ENCODE peak calls at places on chromosomes 5 and 9, in four cellular contexts. L is foreskin fibroblast, F is ACHN, J is RCC 7860. S is an unnamed sample.

GRCh38 chr9:137720571-137721110 is 101.8 kb downstream of the EHMT1 start:
- DNase-seq in L (no peak), F (no peak), J (no peak), S (peak)

GRCh38 chr9:111700776-111701175 is 39.4 kb downstream of the GNG10 start:
- DNase-seq in L (no peak), F (no peak), J (no peak), S (no peak)

GRCh38 chr9:85420750-85421149 is 321.0 kb downstream of the AGTPBP1 start:
- DNase-seq in L (no peak), F (no peak), J (no peak), S (no peak)

GRCh38 chr9:87818308-87818707 is 64.4 kb upstream of the SPATA31E1 start:
- DNase-seq in L (no peak), F (no peak), J (no peak), S (no peak)

GRCh38 chr9:134152022-134152448 is 12.3 kb downstream of the RNU6ATAC start:
- DNase-seq in L (no peak), F (no peak), J (no peak), S (no peak)

GRCh38 chr9:96491880-96492525 is 42.0 kb downstream of the HABP4 start:
- DNase-seq in L (no peak), F (no peak), J (no peak), S (no peak)

GRCh38 chr9:136470356-136470755 is 12.5 kb downstream of the SEC16A start:
- DNase-seq in L (no peak), F (no peak), J (no peak), S (no peak)

GRCh38 chr9:97046228-97046627 is 7.3 kb upstream of the CTSV start:
- DNase-seq in L (no peak), F (peak), J (peak), S (no peak)

GRCh38 chr5:39494099-39494498 is 69.3 kb upstream of the DAB2 start:
- DNase-seq in L (no peak), F (no peak), J (no peak), S (no peak)

GRCh38 chr5:473344-474192 is 30.6 kb downstream of the EXOC3 start:
- DNase-seq in L (peak), F (peak), J (no peak), S (peak)

GRCh38 chr5:120449501-120449900 is 14.6 kb upstream of the PRR16 start:
- DNase-seq in L (peak), F (no peak), J (no peak), S (no peak)

GRCh38 chr5:129973716-129974426 is 69.6 kb downstream of the CHSY3 start:
- DNase-seq in L (peak), F (peak), J (no peak), S (no peak)

GRCh38 chr5:102627311-102627710 is 127.8 kb upstream of the PAM start:
- DNase-seq in L (no peak), F (no peak), J (no peak), S (no peak)

GRCh38 chr9:134318481-134318891 is 7.8 kb upstream of the RXRA start:
- DNase-seq in L (no peak), F (no peak), J (no peak), S (no peak)

GRCh38 chr5:140317859-140318258 is 15.0 kb upstream of the PFDN1 start:
- DNase-seq in L (peak), F (peak), J (peak), S (no peak)

GRCh38 chr5:9209846-9210547 is 335.9 kb downstream of the SEMA5A start:
- DNase-seq in L (peak), F (no peak), J (no peak), S (no peak)

GRCh38 chr5:107577551-107577950 is 93.2 kb downstream of the EFNA5 start:
- DNase-seq in L (no peak), F (no peak), J (no peak), S (no peak)

GRCh38 chr5:6729400-6730310 is 16.4 kb downstream of the TENT4A start:
- DNase-seq in L (no peak), F (no peak), J (no peak), S (peak)

GRCh38 chr5:158135682-158136176 is 276.8 kb upstream of the CLINT1 start:
- DNase-seq in L (no peak), F (no peak), J (no peak), S (no peak)

GRCh38 chr9:98484218-98484617 is 224.5 kb downstream of the GABBR2 start:
- DNase-seq in L (peak), F (no peak), J (no peak), S (no peak)

GRCh38 chr5:26791021-26791420 is 247.4 kb downstream of the CDH9 start:
- DNase-seq in L (no peak), F (no peak), J (no peak), S (no peak)

GRCh38 chr9:109310486-109310901 is 10.4 kb downstream of the EPB41L4B start:
- DNase-seq in L (no peak), F (no peak), J (no peak), S (no peak)

GRCh38 chr9:132638240-132638639 is 31.5 kb downstream of the DDX31 start:
- DNase-seq in L (peak), F (no peak), J (no peak), S (no peak)

GRCh38 chr5:59020611-59021285 is 437.9 kb downstream of the RAB3C start:
- DNase-seq in L (no peak), F (no peak), J (peak), S (no peak)

GRCh38 chr5:4630031-4630430 is 510.1 kb upstream of the ADAMTS16 start:
- DNase-seq in L (no peak), F (no peak), J (no peak), S (no peak)

GRCh38 chr5:42715791-42716190 is 40.8 kb upstream of the CCDC152 start:
- DNase-seq in L (peak), F (no peak), J (peak), S (no peak)

GRCh38 chr5:145531038-145531734 is 304.0 kb downstream of the PRELID2 start:
- DNase-seq in L (peak), F (peak), J (peak), S (no peak)

S was measured in NAMALWA.